ENCODE peak calls at places on chromosome 1, in five cellular contexts. One of them, this sample, is unnamed.

GRCh38 chr1:162056043-162056442 is 13.4 kb upstream of the NOS1AP start:
- DNase-seq in heart left ventricle: peak; percentile 56
- DNase-seq in fibroblast of lung: peak; percentile 75
- DNase-seq in cardiac fibroblast: peak; percentile 80
- DNase-seq in mucosa of descending colon: no peak
- DNase-seq in this sample: no peak

GRCh38 chr1:75673885-75674284 is 50.6 kb upstream of the ACADM start:
- DNase-seq in heart left ventricle: no peak
- DNase-seq in fibroblast of lung: no peak
- DNase-seq in cardiac fibroblast: no peak
- DNase-seq in mucosa of descending colon: no peak
- DNase-seq in this sample: no peak

GRCh38 chr1:66274634-66275033 is 259.3 kb upstream of the SGIP1 start:
- DNase-seq in cardiac fibroblast: peak; percentile 65
- DNase-seq in fibroblast of lung: peak; percentile 37
- DNase-seq in heart left ventricle: no peak
- DNase-seq in mucosa of descending colon: no peak
- DNase-seq in this sample: no peak

GRCh38 chr1:220891221-220892085 is 12.2 kb downstream of the HLX start:
- DNase-seq in fibroblast of lung: no peak
- DNase-seq in cardiac fibroblast: no peak
- DNase-seq in mucosa of descending colon: no peak
- DNase-seq in heart left ventricle: no peak
- DNase-seq in this sample: no peak

GRCh38 chr1:26373281-26373680 is 731 bp upstream of the ZNF683 start:
- DNase-seq in fibroblast of lung: no peak
- DNase-seq in cardiac fibroblast: no peak
- DNase-seq in mucosa of descending colon: no peak
- DNase-seq in heart left ventricle: no peak
- DNase-seq in this sample: no peak

GRCh38 chr1:68220420-68220819 is 11.9 kb downstream of the WLS start:
- DNase-seq in mucosa of descending colon: no peak
- DNase-seq in fibroblast of lung: no peak
- DNase-seq in heart left ventricle: no peak
- DNase-seq in cardiac fibroblast: no peak
- DNase-seq in this sample: no peak

GRCh38 chr1:13930151-13930550 is 230.2 kb downstream of the PRDM2 start:
- DNase-seq in mucosa of descending colon: no peak
- DNase-seq in cardiac fibroblast: peak; percentile 28
- DNase-seq in fibroblast of lung: no peak
- DNase-seq in heart left ventricle: no peak
- DNase-seq in this sample: no peak

GRCh38 chr1:197781998-197782718 is 6.9 kb upstream of the DENND1B start:
- DNase-seq in mucosa of descending colon: no peak
- DNase-seq in cardiac fibroblast: peak; percentile 57
- DNase-seq in heart left ventricle: no peak
- DNase-seq in fibroblast of lung: peak; percentile 26
- DNase-seq in this sample: no peak

GRCh38 chr1:81812712-81813111 is 12.0 kb downstream of the ADGRL2 start:
- DNase-seq in mucosa of descending colon: no peak
- DNase-seq in fibroblast of lung: peak; percentile 49
- DNase-seq in heart left ventricle: no peak
- DNase-seq in cardiac fibroblast: peak; percentile 45
- DNase-seq in this sample: no peak

GRCh38 chr1:153990468-153991150 is at the start of gene RPS27:
- DNase-seq in fibroblast of lung: peak; percentile 99
- DNase-seq in mucosa of descending colon: peak; percentile 90
- DNase-seq in heart left ventricle: peak; percentile 94
- DNase-seq in cardiac fibroblast: peak; percentile 99
- DNase-seq in this sample: peak; percentile 88

GRCh38 chr1:93900723-93901504 is 8.3 kb downstream of the GCLM start:
- DNase-seq in mucosa of descending colon: no peak
- DNase-seq in cardiac fibroblast: no peak
- DNase-seq in fibroblast of lung: no peak
- DNase-seq in heart left ventricle: no peak
- DNase-seq in this sample: no peak

GRCh38 chr1:51949014-51949702 is 41.3 kb downstream of the RAB3B start:
- DNase-seq in mucosa of descending colon: no peak
- DNase-seq in fibroblast of lung: no peak
- DNase-seq in heart left ventricle: no peak
- DNase-seq in cardiac fibroblast: no peak
- DNase-seq in this sample: no peak

GRCh38 chr1:193448682-193449461 is 262.5 kb upstream of the B3GALT2 start:
- DNase-seq in fibroblast of lung: no peak
- DNase-seq in mucosa of descending colon: no peak
- DNase-seq in heart left ventricle: no peak
- DNase-seq in cardiac fibroblast: no peak
- DNase-seq in this sample: no peak

GRCh38 chr1:179142889-179143299 is 61.0 kb downstream of the TOR3A start:
- DNase-seq in mucosa of descending colon: no peak
- DNase-seq in cardiac fibroblast: peak; percentile 99
- DNase-seq in heart left ventricle: no peak
- DNase-seq in fibroblast of lung: peak; percentile 98
- DNase-seq in this sample: peak; percentile 97

DNA sequence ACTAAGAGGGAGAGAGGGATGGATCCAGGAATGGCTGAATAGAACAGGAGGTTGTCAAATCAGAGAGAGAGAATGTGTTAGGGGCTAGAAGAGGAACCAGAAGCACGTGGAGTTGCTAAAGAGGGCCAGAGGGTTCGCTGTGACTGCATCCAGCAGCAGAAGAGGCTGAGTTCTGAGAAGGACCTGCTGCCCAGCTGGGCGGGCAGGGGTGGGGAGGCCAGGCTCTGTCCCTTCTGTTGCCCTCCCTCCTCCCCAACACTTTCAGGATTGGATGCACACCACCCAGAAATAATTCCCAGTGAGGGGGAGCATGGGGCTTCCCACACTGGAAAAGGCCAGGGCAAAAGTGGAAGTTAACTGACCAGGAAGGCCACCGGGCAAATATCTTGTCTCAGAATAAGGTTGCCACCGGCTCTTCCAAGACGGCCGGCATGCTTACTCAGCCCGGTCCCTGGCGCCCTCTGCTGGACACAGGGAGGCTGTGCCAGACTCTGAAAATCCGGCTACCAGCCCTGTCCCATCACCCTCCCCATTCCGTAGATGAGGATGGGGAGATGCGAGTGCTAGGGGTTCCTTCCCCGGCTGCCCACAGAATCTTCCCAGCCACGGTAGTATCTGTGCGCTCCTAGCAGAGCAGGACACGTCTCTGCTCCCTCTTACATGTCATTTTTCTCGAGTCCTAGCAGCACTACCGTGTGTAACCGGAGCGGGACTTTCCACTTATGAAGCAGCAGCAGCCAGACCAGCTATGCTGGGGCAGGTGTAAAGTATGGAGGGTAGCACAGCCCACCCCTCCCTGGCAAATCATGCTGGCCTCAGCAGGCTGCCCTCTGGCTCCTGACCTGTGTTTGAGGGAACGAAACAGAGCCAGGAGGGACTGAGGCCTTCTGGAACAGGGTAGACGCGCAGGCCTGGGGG is 46.8 kb upstream of the A3GALT2 start:
- DNase-seq in heart left ventricle: peak; percentile 88
- DNase-seq in cardiac fibroblast: peak; percentile 86
- DNase-seq in mucosa of descending colon: peak; percentile 85
- DNase-seq in fibroblast of lung: peak; percentile 82
- DNase-seq in this sample: no peak
- H3K4me3 ChIP-seq in heart left ventricle: no peak overlapping the region
- H3K4me3 ChIP-seq in cardiac fibroblast: no peak overlapping the region
- H3K4me3 ChIP-seq in mucosa of descending colon: no peak overlapping the region
- H3K4me3 ChIP-seq in fibroblast of lung: no peak overlapping the region
- H3K4me3 ChIP-seq in this sample: no peak overlapping the region

GRCh38 chr1:11320153-11320936 is 47.3 kb downstream of the UBIAD1 start:
- DNase-seq in cardiac fibroblast: no peak
- DNase-seq in fibroblast of lung: no peak
- DNase-seq in mucosa of descending colon: peak; percentile 45
- DNase-seq in heart left ventricle: no peak
- DNase-seq in this sample: no peak
- TF ChIP-seq CTCF in cardiac fibroblast: peak; percentile 59
- TF ChIP-seq CTCF in fibroblast of lung: peak; percentile 42
- TF ChIP-seq CTCF in mucosa of descending colon: no peak
- TF ChIP-seq CTCF in heart left ventricle: peak; percentile 31
- TF ChIP-seq CTCF in this sample: peak; percentile 81

DNA sequence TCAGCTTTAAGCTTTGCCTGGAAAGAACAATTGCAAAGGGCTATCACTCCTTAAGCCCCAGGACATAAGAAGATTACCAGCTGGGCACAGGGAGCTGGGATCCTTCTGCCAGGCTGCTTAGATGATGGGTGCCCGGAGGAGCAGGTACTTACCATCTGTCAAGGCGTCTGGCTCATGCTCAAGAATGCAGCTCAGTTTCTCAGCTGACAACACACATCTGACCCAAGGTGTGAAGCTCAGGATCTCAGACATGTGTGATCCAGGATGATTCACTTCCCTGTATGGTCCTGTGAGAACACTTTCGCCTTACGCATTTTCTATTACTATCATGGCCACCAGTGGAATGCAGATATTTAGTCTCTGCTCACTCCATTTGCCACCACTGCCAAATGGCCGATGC is 14.7 kb upstream of the DISC1 start:
- DNase-seq in cardiac fibroblast: no peak
- DNase-seq in mucosa of descending colon: no peak
- DNase-seq in heart left ventricle: no peak
- DNase-seq in fibroblast of lung: no peak
- DNase-seq in this sample: no peak
- H3K4me3 ChIP-seq in cardiac fibroblast: no peak overlapping the region
- H3K4me3 ChIP-seq in mucosa of descending colon: no peak overlapping the region
- H3K4me3 ChIP-seq in heart left ventricle: no peak overlapping the region
- H3K4me3 ChIP-seq in fibroblast of lung: no peak overlapping the region
- H3K4me3 ChIP-seq in this sample: no peak overlapping the region

GRCh38 chr1:203625623-203626189 is 926 bp upstream of the ATP2B4 start:
- DNase-seq in heart left ventricle: peak; percentile 33
- DNase-seq in fibroblast of lung: peak; percentile 75
- DNase-seq in cardiac fibroblast: peak; percentile 47
- DNase-seq in mucosa of descending colon: no peak
- DNase-seq in this sample: no peak
- TF ChIP-seq CTCF in heart left ventricle: peak; percentile 38
- TF ChIP-seq CTCF in fibroblast of lung: no peak
- TF ChIP-seq CTCF in cardiac fibroblast: no peak
- TF ChIP-seq CTCF in mucosa of descending colon: no peak
- TF ChIP-seq CTCF in this sample: peak; percentile 37

GRCh38 chr1:165356876-165357275 is 361 bp upstream of the LMX1A start:
- DNase-seq in cardiac fibroblast: no peak
- DNase-seq in fibroblast of lung: no peak
- DNase-seq in mucosa of descending colon: no peak
- DNase-seq in heart left ventricle: no peak
- DNase-seq in this sample: no peak

GRCh38 chr1:165354739-165355138 is 1.8 kb downstream of the LMX1A start:
- DNase-seq in cardiac fibroblast: no peak
- DNase-seq in heart left ventricle: no peak
- DNase-seq in mucosa of descending colon: no peak
- DNase-seq in fibroblast of lung: no peak
- DNase-seq in this sample: no peak

GRCh38 chr1:165355221-165355976 is 1.1 kb downstream of the LMX1A start:
- DNase-seq in cardiac fibroblast: no peak
- DNase-seq in mucosa of descending colon: no peak
- DNase-seq in heart left ventricle: no peak
- DNase-seq in fibroblast of lung: no peak
- DNase-seq in this sample: no peak

GRCh38 chr1:165353731-165354671 is 2.5 kb downstream of the LMX1A start:
- DNase-seq in cardiac fibroblast: no peak
- DNase-seq in heart left ventricle: no peak
- DNase-seq in fibroblast of lung: no peak
- DNase-seq in mucosa of descending colon: no peak
- DNase-seq in this sample: no peak

GRCh38 chr1:165355977-165356811 is at the start of gene LMX1A:
- DNase-seq in mucosa of descending colon: no peak
- DNase-seq in cardiac fibroblast: no peak
- DNase-seq in fibroblast of lung: no peak
- DNase-seq in heart left ventricle: peak; percentile 34
- DNase-seq in this sample: no peak
- H3K4me3 ChIP-seq in mucosa of descending colon: no peak within 1 kb of the TSS
- H3K4me3 ChIP-seq in cardiac fibroblast: peak within 1 kb of the TSS; percentile 35
- H3K4me3 ChIP-seq in fibroblast of lung: no peak within 1 kb of the TSS
- H3K4me3 ChIP-seq in heart left ventricle: peak within 1 kb of the TSS; percentile 50
- H3K4me3 ChIP-seq in this sample: no peak within 1 kb of the TSS

DNA sequence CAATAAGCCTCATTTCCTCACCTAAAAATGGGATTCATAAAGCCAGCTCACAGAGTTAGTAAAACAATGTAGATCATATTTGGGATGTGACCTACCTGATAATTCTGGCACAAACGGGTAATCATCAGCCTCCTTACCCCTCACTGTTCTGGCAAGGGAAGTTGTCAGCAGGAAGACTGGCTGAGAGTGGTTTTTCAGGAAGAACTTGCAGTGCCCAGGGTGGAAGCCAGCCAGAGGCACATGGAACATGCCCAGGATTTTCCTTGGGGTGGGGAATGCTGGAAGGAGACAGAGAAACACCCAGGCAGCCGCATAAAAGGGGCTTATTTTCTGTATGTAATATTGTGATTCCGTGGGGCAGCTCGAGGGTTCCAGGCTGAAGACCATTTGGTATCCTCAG is 7.7 kb upstream of the SLC5A9 start:
- DNase-seq in heart left ventricle: no peak
- DNase-seq in mucosa of descending colon: no peak
- DNase-seq in cardiac fibroblast: no peak
- DNase-seq in fibroblast of lung: no peak
- DNase-seq in this sample: no peak
- TF ChIP-seq CTCF in heart left ventricle: no peak
- TF ChIP-seq CTCF in mucosa of descending colon: no peak
- TF ChIP-seq CTCF in cardiac fibroblast: no peak
- TF ChIP-seq CTCF in fibroblast of lung: no peak
- TF ChIP-seq CTCF in this sample: no peak

DNA sequence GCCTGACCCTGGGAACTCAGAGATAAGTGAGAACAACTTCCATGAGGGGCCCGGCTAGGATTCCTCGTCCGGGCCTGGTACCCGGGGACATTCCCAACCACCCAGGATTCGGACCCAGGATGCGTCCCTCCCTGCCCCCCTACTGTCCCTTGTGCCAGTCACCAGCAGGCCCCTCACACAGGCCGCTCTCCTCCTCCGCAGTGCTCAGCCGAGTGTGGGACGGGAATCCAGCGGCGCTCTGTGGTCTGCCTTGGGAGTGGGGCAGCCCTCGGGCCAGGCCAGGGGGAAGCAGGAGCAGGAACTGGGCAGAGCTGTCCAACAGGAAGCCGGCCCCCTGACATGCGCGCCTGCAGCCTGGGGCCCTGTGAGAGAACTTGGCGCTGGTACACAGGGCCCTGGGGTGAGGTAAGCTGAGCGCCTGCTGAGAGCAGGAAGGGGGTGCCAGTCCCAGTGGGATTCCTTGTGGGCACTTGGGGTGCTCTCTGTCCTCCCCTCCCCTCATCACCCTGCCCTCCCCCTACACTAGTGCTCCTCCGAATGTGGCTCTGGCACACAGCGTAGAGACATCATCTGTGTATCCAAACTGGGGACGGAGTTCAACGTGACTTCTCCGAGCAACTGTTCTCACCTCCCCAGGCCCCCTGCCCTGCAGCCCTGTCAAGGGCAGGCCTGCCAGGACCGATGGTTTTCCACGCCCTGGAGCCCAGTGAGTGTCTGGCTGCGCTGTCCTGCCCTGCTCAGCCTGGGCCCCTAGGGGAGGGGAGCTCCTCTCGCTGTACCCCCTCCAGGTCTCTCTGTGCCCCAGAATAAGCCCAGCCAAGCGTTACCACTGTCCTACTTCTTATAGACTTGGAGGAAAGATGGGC is 9.8 kb downstream of the ADAMTSL4 start:
- DNase-seq in heart left ventricle: peak; percentile 74
- DNase-seq in fibroblast of lung: no peak
- DNase-seq in mucosa of descending colon: peak; percentile 76
- DNase-seq in cardiac fibroblast: peak; percentile 55
- DNase-seq in this sample: no peak
- H3K4me3 ChIP-seq in heart left ventricle: peak overlapping the region; percentile 41
- H3K4me3 ChIP-seq in fibroblast of lung: no peak overlapping the region
- H3K4me3 ChIP-seq in mucosa of descending colon: no peak overlapping the region
- H3K4me3 ChIP-seq in cardiac fibroblast: peak overlapping the region; percentile 25
- H3K4me3 ChIP-seq in this sample: no peak overlapping the region

GRCh38 chr1:205739348-205740160 is 10.4 kb downstream of the NUCKS1 start:
- DNase-seq in mucosa of descending colon: no peak
- DNase-seq in cardiac fibroblast: peak; percentile 81
- DNase-seq in heart left ventricle: no peak
- DNase-seq in fibroblast of lung: peak; percentile 93
- DNase-seq in this sample: no peak
- TF ChIP-seq CTCF in mucosa of descending colon: no peak
- TF ChIP-seq CTCF in cardiac fibroblast: peak; percentile 33
- TF ChIP-seq CTCF in heart left ventricle: no peak
- TF ChIP-seq CTCF in fibroblast of lung: peak; percentile 44
- TF ChIP-seq CTCF in this sample: peak; percentile 38